ENCODE peak calls at places on chromosome 11, in four cellular contexts. M, T, B and F are unnamed samples.

GRCh38 chr11:9688716-9689511 is 25.0 kb downstream of the SWAP70 start:
- DNase-seq in M (no peak), T (no peak), B (no peak), F (no peak)

GRCh38 chr11:75815345-75815983 is 454 bp downstream of the UVRAG start:
- DNase-seq in M (peak), T (no peak), B (no peak), F (no peak)

GRCh38 chr11:116314012-116314411 is 458.8 kb downstream of the BUD13 start:
- DNase-seq in M (no peak), T (no peak), B (no peak), F (no peak)

GRCh38 chr11:116853461-116854073 is 16.1 kb upstream of the APOA1 start:
- DNase-seq in M (peak), T (no peak), B (peak), F (no peak)

GRCh38 chr11:68213135-68213515 is at the start of gene KMT5B:
- DNase-seq in M (peak), T (peak), B (peak), F (peak)

GRCh38 chr11:135008412-135008811 is 596.4 kb upstream of the B3GAT1 start:
- DNase-seq in M (no peak), T (no peak), B (no peak), F (no peak)

GRCh38 chr11:126546694-126547093 is 191.2 kb downstream of the ST3GAL4 start:
- DNase-seq in M (no peak), T (no peak), B (no peak), F (no peak)

GRCh38 chr11:255816-256215 is 19.0 kb downstream of the PSMD13 start:
- DNase-seq in M (no peak), T (no peak), B (no peak), F (no peak)

GRCh38 chr11:12088047-12088481 is 22.3 kb upstream of the MICAL2 start:
- DNase-seq in M (peak), T (no peak), B (no peak), F (peak)

GRCh38 chr11:67079065-67079464 is 22.4 kb downstream of the RHOD start:
- DNase-seq in M (no peak), T (no peak), B (no peak), F (no peak)

GRCh38 chr11:133078591-133079179 is 453.6 kb downstream of the OPCML start:
- DNase-seq in M (peak), T (peak), B (no peak), F (peak)

GRCh38 chr11:65718964-65719492 is 1.6 kb downstream of the RNASEH2C start:
- DNase-seq in M (no peak), T (no peak), B (no peak), F (no peak)

GRCh38 chr11:18736590-18737148 is 10.7 kb upstream of the IGSF22 start:
- DNase-seq in M (no peak), T (no peak), B (no peak), F (no peak)

GRCh38 chr11:57514538-57515331 is 767 bp downstream of the SLC43A1 start:
- DNase-seq in M (peak), T (peak), B (no peak), F (peak)

GRCh38 chr11:33719587-33719986 is 16.6 kb downstream of the CD59 start:
- DNase-seq in M (no peak), T (no peak), B (no peak), F (no peak)

GRCh38 chr11:65862941-65863888 is 3.0 kb downstream of the MUS81 start:
- DNase-seq in M (no peak), T (no peak), B (no peak), F (no peak)

GRCh38 chr11:113256431-113257227 is 57.8 kb upstream of the TTC12 start:
- DNase-seq in M (no peak), T (no peak), B (no peak), F (no peak)

GRCh38 chr11:35621620-35622019 is 3.4 kb downstream of the FJX1 start:
- DNase-seq in M (no peak), T (no peak), B (no peak), F (no peak)

GRCh38 chr11:27705873-27706820 is 5.9 kb upstream of the BDNF start:
- DNase-seq in M (no peak), T (no peak), B (no peak), F (no peak)

GRCh38 chr11:575324-575995 is 810 bp upstream of the PHRF1 start:
- DNase-seq in M (no peak), T (no peak), B (peak), F (no peak)

GRCh38 chr11:17276236-17277023 is at the start of gene NUCB2:
- DNase-seq in M (peak), T (peak), B (peak), F (peak)
- TF ChIP-seq POLR2A in M (peak), T (peak), B (peak), F (no peak)

GRCh38 chr11:4065086-4065485 is 29.5 kb upstream of the RRM1 start:
- DNase-seq in M (no peak), T (no peak), B (no peak), F (no peak)

GRCh38 chr11:4065601-4066377 is 28.8 kb upstream of the RRM1 start:
- DNase-seq in M (no peak), T (no peak), B (no peak), F (no peak)

GRCh38 chr11:4063348-4063747 is 31.3 kb upstream of the RRM1 start:
- DNase-seq in M (no peak), T (no peak), B (no peak), F (no peak)

GRCh38 chr11:4066960-4067359 is 27.6 kb upstream of the RRM1 start:
- DNase-seq in M (no peak), T (no peak), B (no peak), F (no peak)

DNA sequence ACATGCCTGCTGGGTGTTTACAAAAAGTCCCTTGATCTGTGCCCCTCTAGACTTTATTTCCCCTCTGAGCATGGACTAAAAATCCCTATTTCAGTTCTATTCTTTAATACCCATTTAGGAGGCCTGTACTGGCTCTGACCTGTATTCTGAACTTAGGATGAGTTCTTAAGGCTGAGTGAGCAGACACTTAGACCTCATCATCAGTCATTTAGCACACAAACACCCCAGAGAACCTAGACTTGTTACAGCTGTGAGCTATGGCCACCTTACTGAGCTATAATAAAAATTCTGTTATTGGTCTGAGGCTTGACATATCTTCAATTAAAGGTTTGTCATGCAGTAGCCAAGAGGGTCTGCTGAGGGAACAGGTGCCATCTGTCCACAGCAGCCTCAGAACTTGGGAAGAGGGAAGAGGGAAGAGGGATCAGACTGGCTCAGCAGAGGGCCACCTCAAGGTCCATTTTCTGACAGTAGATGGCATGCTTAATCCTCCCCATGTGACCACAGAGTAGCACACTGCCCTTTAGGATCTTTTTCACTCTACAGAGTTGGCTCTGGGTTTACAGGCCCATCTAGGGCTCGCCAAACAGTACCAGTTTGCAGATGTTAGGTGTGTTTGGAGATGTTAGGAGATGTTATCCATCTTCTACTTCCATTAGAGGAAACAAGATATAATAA is 30.2 kb upstream of the RRM1 start:
- DNase-seq in M (no peak), T (no peak), B (no peak), F (no peak)
- H3K27ac ChIP-seq in M (peak), T (no peak), B (no peak), F (no peak)

DNA sequence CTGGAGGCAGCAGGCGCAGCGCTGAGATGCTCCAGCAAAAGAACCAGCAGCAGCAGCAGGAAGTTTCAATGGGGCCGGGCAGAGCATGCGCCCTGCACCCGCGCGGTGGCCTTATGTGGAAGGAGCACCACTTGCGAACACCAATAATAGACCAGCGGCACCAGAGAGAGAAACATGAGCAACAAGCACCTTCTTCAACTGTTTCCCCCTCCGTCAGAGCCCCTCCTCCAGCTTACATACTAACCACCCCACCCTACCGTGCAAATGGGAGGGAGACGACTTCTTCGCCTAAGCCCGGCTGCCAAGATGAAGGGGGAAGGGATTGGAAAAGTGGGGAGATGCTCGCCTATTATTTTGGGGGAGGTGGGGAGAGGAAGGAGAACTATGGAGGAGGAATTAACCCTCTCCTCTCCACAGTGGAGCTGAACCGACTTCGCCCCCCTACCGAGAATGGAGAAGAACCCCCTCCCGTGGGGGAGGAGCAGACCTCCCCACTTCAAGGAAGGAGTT is 1.1 kb downstream of the RSF1 start:
- DNase-seq in M (peak), T (peak), B (peak), F (peak)
- TF ChIP-seq POLR2A in M (peak), T (peak), B (peak), F (peak)

DNA sequence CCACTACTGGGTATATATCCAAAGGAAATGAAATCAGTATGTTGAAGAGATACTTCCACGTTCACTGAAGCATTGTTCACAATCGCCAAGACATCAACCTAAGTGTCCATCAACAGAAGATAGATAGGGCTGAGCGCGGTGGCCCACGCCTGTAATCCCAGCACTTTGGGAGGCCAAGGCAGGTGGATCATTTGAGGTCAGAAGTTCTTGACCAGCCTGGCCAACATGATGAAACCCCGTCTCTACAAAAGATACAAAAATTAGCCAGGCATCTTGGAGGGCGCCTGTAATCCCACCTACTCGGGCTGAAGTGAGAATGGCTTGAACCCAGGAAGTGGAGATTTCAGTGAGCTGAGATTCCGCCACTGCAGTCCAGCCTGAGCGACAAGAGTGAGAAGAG is 12.7 kb downstream of the EIF3F start:
- DNase-seq in M (no peak), T (no peak), B (no peak), F (no peak)
- H3K27ac ChIP-seq in M (no peak), T (no peak), B (no peak), F (no peak)

GRCh38 chr11:93133710-93134109 is 64.1 kb downstream of the SLC36A4 start:
- DNase-seq in M (no peak), T (no peak), B (no peak), F (no peak)
- TF ChIP-seq POLR2A in M (no peak), T (no peak), B (no peak), F (no peak)

DNA sequence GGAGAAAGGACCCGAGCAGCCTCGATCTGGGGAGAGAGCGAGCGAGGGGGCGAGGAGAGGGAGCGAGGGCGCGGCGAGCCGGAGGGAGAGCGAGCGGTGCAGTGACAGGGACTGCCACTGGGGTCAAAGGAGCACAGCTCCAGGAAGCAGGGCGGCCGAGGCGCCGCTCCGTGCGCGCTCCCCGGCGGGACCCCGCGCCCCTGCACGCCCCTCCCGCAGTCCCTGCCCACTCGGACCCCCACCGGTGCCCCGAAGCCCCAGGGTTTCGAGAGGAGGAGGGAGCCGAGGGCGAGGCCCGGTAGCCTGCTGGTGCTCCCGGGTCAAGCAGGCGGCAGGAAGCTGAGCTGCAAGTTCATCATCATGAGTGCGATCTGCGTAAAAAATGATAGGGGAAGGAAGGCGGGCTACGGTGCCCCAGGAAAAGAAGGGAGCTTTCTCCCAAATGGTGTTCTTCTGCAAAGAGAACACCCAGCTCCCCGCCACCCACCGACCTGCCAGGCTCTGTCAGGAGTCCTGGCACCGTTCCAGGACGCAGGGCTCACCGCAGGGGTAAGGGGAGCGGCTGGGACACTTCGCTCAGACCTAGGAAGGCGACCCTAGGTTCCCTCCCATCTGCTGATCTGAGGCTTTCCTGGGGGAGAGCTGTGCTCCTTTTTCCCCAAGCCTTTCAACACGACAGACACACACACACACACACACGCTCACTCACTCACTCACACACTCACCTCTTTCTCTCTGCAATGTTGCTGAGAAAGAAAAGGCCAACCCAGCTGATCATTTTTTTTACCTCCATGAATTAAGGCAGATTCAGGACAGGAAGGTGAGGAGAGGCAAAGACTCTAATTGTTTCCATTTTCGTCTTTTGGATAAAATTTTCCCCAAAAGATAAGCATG is at the start of gene MPPED2:
- DNase-seq in M (peak), T (no peak), B (no peak), F (peak)
- H3K27ac ChIP-seq in M (peak), T (peak), B (no peak), F (peak)